ENCODE peak calls at places on chromosomes 7 and 10, in nine cellular contexts. D is heart left ventricle, G is NCI-H1417, O is neural crest cell, J is SHP77 treated with DMSO at 0.1 percent for 48 hours, F is T-helper 2 cell, H is H9, R is HT-29, V is M059J. T is an unnamed sample.

GRCh38 chr10:42652860-42653259 is 14.5 kb upstream of the ZNF33B start:
- DNase-seq in D (no peak), G (no peak), O (no peak), J (no peak), F (no peak), H (no peak), R (peak; percentile 23), V (no peak), T (no peak)

GRCh38 chr10:1551636-1552338 is 185.5 kb downstream of the ADARB2 start:
- DNase-seq in D (no peak), G (peak; percentile 52), O (no peak), J (peak; percentile 30), F (no peak), H (no peak), R (no peak), V (no peak), T (no peak)

GRCh38 chr7:157667261-157667660 is 330.5 kb downstream of the DNAJB6 start:
- DNase-seq in D (no peak), G (no peak), O (no peak), J (no peak), F (no peak), H (no peak), R (no peak), V (no peak), T (no peak)

GRCh38 chr10:113842171-113842570 is 11.7 kb downstream of the DCLRE1A start:
- DNase-seq in D (no peak), G (no peak), O (no peak), J (no peak), F (no peak), H (no peak), R (no peak), V (no peak), T (no peak)

GRCh38 chr10:11403116-11403515 is 208.3 kb downstream of the USP6NL start:
- DNase-seq in D (no peak), G (no peak), O (no peak), J (no peak), F (peak; percentile 33), H (no peak), R (no peak), V (no peak), T (no peak)

GRCh38 chr10:85900060-85900459 is 466.5 kb downstream of the GRID1 start:
- DNase-seq in D (no peak), G (no peak), O (no peak), J (no peak), F (no peak), H (no peak), R (no peak), V (no peak), T (no peak)

GRCh38 chr10:69403519-69403918 is 13.2 kb downstream of the TACR2 start:
- DNase-seq in D (no peak), G (no peak), O (no peak), J (no peak), F (no peak), H (no peak), R (no peak), V (peak; percentile 75), T (no peak)

GRCh38 chr10:30752481-30752881 is 122.9 kb upstream of the LYZL2 start:
- DNase-seq in D (no peak), G (no peak), O (no peak), J (no peak), F (no peak), H (no peak), R (no peak), V (no peak), T (no peak)

GRCh38 chr7:155587486-155587885 is 41.1 kb upstream of the CNPY1 start:
- DNase-seq in D (no peak), G (no peak), O (no peak), J (no peak), F (no peak), H (no peak), R (no peak), V (no peak), T (no peak)

GRCh38 chr7:73437091-73437490 is 3.5 kb downstream of the FZD9 start:
- DNase-seq in D (no peak), G (no peak), O (no peak), J (no peak), F (no peak), H (no peak), R (no peak), V (no peak), T (no peak)

GRCh38 chr10:64093946-64094560 is 572.9 kb downstream of the REEP3 start:
- DNase-seq in D (no peak), G (no peak), O (no peak), J (no peak), F (no peak), H (no peak), R (no peak), V (no peak), T (no peak)

GRCh38 chr7:13017325-13017853 is 330.0 kb downstream of the ARL4A start:
- DNase-seq in D (no peak), G (no peak), O (no peak), J (no peak), F (no peak), H (peak; percentile 35), R (peak; percentile 87), V (peak; percentile 43), T (peak; percentile 83)

GRCh38 chr10:27783660-27784059 is 38.0 kb upstream of the MKX start:
- DNase-seq in D (peak; percentile 10), G (no peak), O (no peak), J (no peak), F (no peak), H (peak; percentile 66), R (peak; percentile 59), V (peak; percentile 79), T (peak; percentile 64)

GRCh38 chr7:129498021-129498420 is 4.3 kb upstream of the SMKR1 start:
- DNase-seq in D (no peak), G (no peak), O (no peak), J (no peak), F (no peak), H (no peak), R (no peak), V (no peak), T (no peak)

GRCh38 chr7:113774182-113774807 is 144.5 kb downstream of the PPP1R3A start:
- DNase-seq in D (peak; percentile 18), G (peak; percentile 47), O (no peak), J (peak; percentile 24), F (no peak), H (no peak), R (peak; percentile 63), V (peak; percentile 63), T (peak; percentile 68)

GRCh38 chr7:1571261-1571650 is 1.4 kb upstream of the PSMG3 start:
- DNase-seq in D (no peak), G (no peak), O (no peak), J (no peak), F (no peak), H (no peak), R (no peak), V (no peak), T (peak; percentile 52)

GRCh38 chr7:139700505-139701235 is 77.1 kb downstream of the HIPK2 start:
- DNase-seq in D (no peak), G (no peak), O (no peak), J (no peak), F (no peak), H (no peak), R (no peak), V (no peak), T (no peak)

GRCh38 chr10:72087392-72087968 is 871 bp downstream of the SPOCK2 start:
- DNase-seq in D (no peak), G (no peak), O (no peak), J (no peak), F (peak; percentile 38), H (peak; percentile 32), R (no peak), V (no peak), T (no peak)

GRCh38 chr10:83536426-83536825 is 602.9 kb upstream of the GHITM start:
- DNase-seq in D (no peak), G (no peak), O (no peak), J (no peak), F (no peak), H (no peak), R (no peak), V (peak; percentile 37), T (no peak)

GRCh38 chr10:123135415-123136141 is at the start of gene HMX3:
- DNase-seq in D (no peak), G (no peak), O (no peak), J (no peak), F (no peak), H (peak; percentile 77), R (no peak), V (peak; percentile 25), T (no peak)

GRCh38 chr10:72065439-72066025 is 22.8 kb downstream of the SPOCK2 start:
- DNase-seq in D (no peak), G (no peak), O (no peak), J (no peak), F (no peak), H (no peak), R (no peak), V (no peak), T (no peak)

GRCh38 chr10:113011592-113012374 is 61.7 kb downstream of the TCF7L2 start:
- DNase-seq in D (no peak), G (no peak), O (no peak), J (no peak), F (no peak), H (no peak), R (no peak), V (no peak), T (no peak)

GRCh38 chr10:36499696-36500095 is 625.7 kb upstream of the ANKRD30A start:
- DNase-seq in D (no peak), G (no peak), O (no peak), J (no peak), F (no peak), H (no peak), R (no peak), V (peak; percentile 18), T (no peak)

GRCh38 chr10:97059006-97059871 is 126.5 kb downstream of the SLIT1 start:
- DNase-seq in D (no peak), G (no peak), O (no peak), J (no peak), F (no peak), H (peak; percentile 72), R (no peak), V (no peak), T (no peak)

GRCh38 chr10:18308600-18308999 is 168.4 kb downstream of the CACNB2 start:
- DNase-seq in D (peak; percentile 43), G (no peak), O (no peak), J (no peak), F (no peak), H (no peak), R (no peak), V (no peak), T (peak; percentile 32)

GRCh38 chr10:125160856-125161569 is 650 bp upstream of the CTBP2 start:
- DNase-seq in D (peak; percentile 83), G (peak; percentile 65), O (peak; percentile 70), J (no peak), F (no peak), H (peak; percentile 90), R (peak; percentile 79), V (peak; percentile 80), T (peak; percentile 89)

GRCh38 chr10:128173383-128173782 is 47.2 kb upstream of the MKI67 start:
- DNase-seq in D (no peak), G (no peak), O (no peak), J (no peak), F (no peak), H (no peak), R (no peak), V (peak; percentile 58), T (peak; percentile 66)

GRCh38 chr10:97842658-97843295 is 6.9 kb upstream of the GOLGA7B start:
- DNase-seq in D (no peak), G (peak; percentile 26), O (no peak), J (peak; percentile 29), F (no peak), H (no peak), R (no peak), V (peak; percentile 75), T (no peak)

GRCh38 chr10:126065751-126066150 is 169.4 kb downstream of the FANK1 start:
- DNase-seq in D (no peak), G (no peak), O (no peak), J (no peak), F (no peak), H (no peak), R (no peak), V (peak; percentile 26), T (no peak)

GRCh38 chr7:31603076-31603475 is 83.9 kb upstream of the PPP1R17 start:
- DNase-seq in D (no peak), G (no peak), O (no peak), J (no peak), F (no peak), H (no peak), R (no peak), V (peak; percentile 82), T (peak; percentile 24)

GRCh38 chr7:489876-490275 is 29.8 kb downstream of the PDGFA start:
- DNase-seq in D (no peak), G (no peak), O (no peak), J (no peak), F (no peak), H (no peak), R (no peak), V (no peak), T (no peak)